ENCODE peak calls at places on chromosomes 12 and 14, in nine cellular contexts. G is AML-193, P is H4, L is H7, U is PC-3, M is NCI-H2171, S is ovary, O is fibroblast of gingiva, J is RPMI7951. T is an unnamed sample.

GRCh38 chr14:39107624-39108023 is 4.6 kb upstream of the SEC23A start:
- DNase-seq in G (peak; percentile 72), P (peak; percentile 30), L (peak; percentile 63), U (peak; percentile 67), M (peak; percentile 31), S (no peak), O (peak; percentile 9), J (peak; percentile 33), T (no peak)

GRCh38 chr12:28145211-28145610 is 45.0 kb upstream of the CCDC91 start:
- DNase-seq in G (no peak), P (no peak), L (no peak), U (no peak), M (no peak), S (no peak), O (no peak), J (no peak), T (no peak)

GRCh38 chr12:65998536-65999530 is 131.7 kb downstream of the LLPH start:
- DNase-seq in G (no peak), P (no peak), L (no peak), U (no peak), M (no peak), S (no peak), O (no peak), J (no peak), T (no peak)

GRCh38 chr14:105475269-105475915 is 771 bp downstream of the CRIP2 start:
- DNase-seq in G (no peak), P (no peak), L (peak; percentile 91), U (peak; percentile 58), M (no peak), S (peak; percentile 77), O (no peak), J (peak; percentile 57), T (no peak)

GRCh38 chr14:77985235-77985634 is 184.9 kb upstream of the NRXN3 start:
- DNase-seq in G (no peak), P (peak; percentile 69), L (no peak), U (no peak), M (peak; percentile 60), S (no peak), O (no peak), J (peak; percentile 40), T (no peak)

GRCh38 chr12:65643595-65644386 is 180.5 kb upstream of the HMGA2 start:
- DNase-seq in G (no peak), P (no peak), L (no peak), U (peak; percentile 79), M (no peak), S (no peak), O (peak; percentile 78), J (peak; percentile 49), T (no peak)

GRCh38 chr12:54654926-54655325 is 6.8 kb upstream of the DCD start:
- DNase-seq in G (no peak), P (no peak), L (peak; percentile 25), U (no peak), M (no peak), S (no peak), O (no peak), J (no peak), T (no peak)

GRCh38 chr14:75279739-75280447 is 1.3 kb downstream of the FOS start:
- DNase-seq in G (no peak), P (no peak), L (peak; percentile 73), U (no peak), M (no peak), S (peak; percentile 70), O (peak; percentile 70), J (no peak), T (no peak)

GRCh38 chr14:105398726-105399440 is 545 bp downstream of the TEX22 start:
- DNase-seq in G (peak; percentile 57), P (no peak), L (peak; percentile 92), U (peak; percentile 43), M (peak; percentile 79), S (no peak), O (peak; percentile 47), J (peak; percentile 22), T (no peak)

GRCh38 chr12:104478396-104479140 is 21.8 kb downstream of the CHST11 start:
- DNase-seq in G (peak; percentile 78), P (no peak), L (no peak), U (no peak), M (no peak), S (no peak), O (no peak), J (peak; percentile 82), T (no peak)

GRCh38 chr12:68374315-68374982 is 42.3 kb upstream of the MDM1 start:
- DNase-seq in G (no peak), P (peak; percentile 21), L (no peak), U (peak; percentile 70), M (peak; percentile 26), S (no peak), O (no peak), J (no peak), T (peak; percentile 34)

GRCh38 chr12:75944097-75944904 is 87.3 kb downstream of the PHLDA1 start:
- DNase-seq in G (peak; percentile 69), P (peak; percentile 93), L (peak; percentile 44), U (peak; percentile 96), M (no peak), S (no peak), O (peak; percentile 75), J (peak; percentile 90), T (no peak)

GRCh38 chr12:119687879-119688278 is 19.9 kb downstream of the PRKAB1 start:
- DNase-seq in G (no peak), P (no peak), L (no peak), U (no peak), M (no peak), S (no peak), O (no peak), J (no peak), T (no peak)

GRCh38 chr14:53847881-53848280 is 108.7 kb downstream of the BMP4 start:
- DNase-seq in G (no peak), P (no peak), L (no peak), U (no peak), M (no peak), S (no peak), O (no peak), J (no peak), T (no peak)

GRCh38 chr12:32139064-32139421 is 32.4 kb downstream of the BICD1 start:
- DNase-seq in G (no peak), P (no peak), L (no peak), U (no peak), M (no peak), S (no peak), O (peak; percentile 38), J (peak; percentile 54), T (no peak)

GRCh38 chr14:22382955-22383354 is 206.1 kb downstream of the DAD1 start:
- DNase-seq in G (no peak), P (no peak), L (no peak), U (no peak), M (no peak), S (no peak), O (no peak), J (no peak), T (no peak)

GRCh38 chr14:100017578-100017977 is 47.6 kb upstream of the EVL start:
- DNase-seq in G (no peak), P (no peak), L (no peak), U (no peak), M (no peak), S (no peak), O (no peak), J (no peak), T (no peak)

GRCh38 chr12:54201001-54201794 is 12.4 kb upstream of the SMUG1 start:
- DNase-seq in G (peak; percentile 46), P (peak; percentile 69), L (peak; percentile 92), U (peak; percentile 77), M (peak; percentile 52), S (peak; percentile 68), O (peak; percentile 53), J (peak; percentile 69), T (peak; percentile 38)

GRCh38 chr14:68794856-68795601 is 2.2 kb upstream of the ZFP36L1 start:
- DNase-seq in G (no peak), P (peak; percentile 89), L (peak; percentile 85), U (peak; percentile 47), M (no peak), S (no peak), O (peak; percentile 97), J (peak; percentile 93), T (no peak)

GRCh38 chr14:76937181-76938091 is 91.1 kb downstream of the IRF2BPL start:
- DNase-seq in G (no peak), P (peak; percentile 52), L (peak; percentile 82), U (no peak), M (peak; percentile 92), S (peak; percentile 81), O (peak; percentile 87), J (peak; percentile 76), T (no peak)

GRCh38 chr12:94660436-94660835 is 10.1 kb upstream of the TMCC3 start:
- DNase-seq in G (no peak), P (no peak), L (no peak), U (no peak), M (no peak), S (no peak), O (no peak), J (no peak), T (no peak)

GRCh38 chr14:91038439-91038838 is 22.0 kb downstream of the RPS6KA5 start:
- DNase-seq in G (peak; percentile 84), P (peak; percentile 29), L (no peak), U (no peak), M (no peak), S (no peak), O (peak; percentile 56), J (no peak), T (no peak)

GRCh38 chr14:42930058-42930457 is 1323.4 kb downstream of the LRFN5 start:
- DNase-seq in G (no peak), P (no peak), L (no peak), U (no peak), M (peak; percentile 55), S (no peak), O (no peak), J (no peak), T (no peak)

GRCh38 chr14:95314609-95315008 is 5.1 kb downstream of the CLMN start:
- DNase-seq in G (peak; percentile 31), P (peak; percentile 63), L (no peak), U (peak; percentile 84), M (no peak), S (no peak), O (peak; percentile 48), J (peak; percentile 76), T (no peak)

GRCh38 chr12:124500232-124501079 is 67.0 kb downstream of the NCOR2 start:
- DNase-seq in G (no peak), P (peak; percentile 37), L (peak; percentile 95), U (peak; percentile 23), M (no peak), S (no peak), O (no peak), J (no peak), T (no peak)

GRCh38 chr14:99118046-99118721 is 153.8 kb downstream of the BCL11B start:
- DNase-seq in G (no peak), P (no peak), L (peak; percentile 73), U (no peak), M (peak; percentile 92), S (no peak), O (no peak), J (peak; percentile 25), T (no peak)

GRCh38 chr12:14901228-14901562 is 15.5 kb upstream of the MGP start:
- DNase-seq in G (no peak), P (no peak), L (peak; percentile 12), U (peak; percentile 1), M (no peak), S (no peak), O (no peak), J (peak; percentile 9), T (no peak)

GRCh38 chr12:4719821-4720636 is at the start of gene GALNT8:
- DNase-seq in G (no peak), P (no peak), L (no peak), U (peak; percentile 9), M (no peak), S (no peak), O (no peak), J (no peak), T (no peak)

GRCh38 chr14:50772361-50772760 is 58.6 kb downstream of the NIN start:
- DNase-seq in G (no peak), P (no peak), L (no peak), U (no peak), M (no peak), S (no peak), O (peak; percentile 86), J (peak; percentile 42), T (no peak)

GRCh38 chr12:107225626-107226025 is 132.3 kb upstream of the CRY1 start:
- DNase-seq in G (no peak), P (peak; percentile 57), L (peak; percentile 31), U (peak; percentile 25), M (no peak), S (no peak), O (no peak), J (peak; percentile 54), T (no peak)

GRCh38 chr12:107564946-107565345 is 120.7 kb upstream of the PWP1 start:
- DNase-seq in G (peak; percentile 5), P (peak; percentile 16), L (peak; percentile 65), U (peak; percentile 61), M (no peak), S (no peak), O (no peak), J (no peak), T (no peak)